ENCODE peak calls at places on chromosomes 13 and 19, in six cellular contexts. Z is H1, K is SK-N-SH, I is GM12878, W is K562, V is HepG2. S is an unnamed sample.

GRCh38 chr19:17346109-17346671 is 8.8 kb downstream of the GTPBP3 start:
- DNase-seq in Z (peak; percentile 98), K (peak; percentile 89), I (peak; percentile 42), W (peak; percentile 87), V (peak; percentile 39), S (no peak)

GRCh38 chr13:110028838-110029621 is 242.6 kb upstream of the IRS2 start:
- DNase-seq in Z (no peak), K (peak; percentile 66), I (no peak), W (no peak), V (no peak), S (no peak)

GRCh38 chr13:52156724-52157251 is 2.6 kb downstream of the NEK3 start:
- DNase-seq in Z (no peak), K (no peak), I (no peak), W (no peak), V (no peak), S (no peak)

GRCh38 chr19:10270180-10270615 is 722 bp upstream of the ICAM1 start:
- DNase-seq in Z (peak; percentile 57), K (peak; percentile 39), I (no peak), W (peak; percentile 48), V (no peak), S (peak; percentile 92)

GRCh38 chr19:18029617-18030338 is 21.8 kb downstream of the ARRDC2 start:
- DNase-seq in Z (no peak), K (peak; percentile 66), I (no peak), W (no peak), V (peak; percentile 79), S (no peak)

GRCh38 chr13:79548886-79549285 is 67.9 kb downstream of the NDFIP2 start:
- DNase-seq in Z (no peak), K (peak; percentile 17), I (no peak), W (no peak), V (no peak), S (no peak)

GRCh38 chr13:88144580-88144979 is 473.4 kb downstream of the SLITRK5 start:
- DNase-seq in Z (no peak), K (no peak), I (no peak), W (no peak), V (no peak), S (no peak)

GRCh38 chr13:24097064-24097463 is 63.5 kb upstream of the SPATA13 start:
- DNase-seq in Z (no peak), K (no peak), I (peak; percentile 16), W (no peak), V (peak; percentile 71), S (peak; percentile 48)

GRCh38 chr19:53094749-53095575 is 8.3 kb downstream of the ZNF160 start:
- DNase-seq in Z (peak; percentile 80), K (peak; percentile 58), I (no peak), W (peak; percentile 18), V (no peak), S (no peak)

GRCh38 chr19:43809762-43810696 is 7.8 kb upstream of the LYPD5 start:
- DNase-seq in Z (no peak), K (peak; percentile 55), I (peak; percentile 24), W (peak; percentile 44), V (peak; percentile 29), S (peak; percentile 22)

GRCh38 chr19:46271488-46272197 is 25.2 kb upstream of the HIF3A start:
- DNase-seq in Z (no peak), K (no peak), I (no peak), W (no peak), V (no peak), S (no peak)

GRCh38 chr13:24865158-24865557 is 101.2 kb downstream of the RNF17 start:
- DNase-seq in Z (no peak), K (no peak), I (no peak), W (no peak), V (no peak), S (no peak)

GRCh38 chr13:75762066-75762937 is 126.2 kb downstream of the LMO7 start:
- DNase-seq in Z (no peak), K (no peak), I (peak; percentile 84), W (no peak), V (peak; percentile 15), S (no peak)

GRCh38 chr19:7188682-7189629 is 105.3 kb downstream of the INSR start:
- DNase-seq in Z (no peak), K (no peak), I (no peak), W (no peak), V (peak; percentile 84), S (peak; percentile 35)

GRCh38 chr19:4547303-4548237 is 7.7 kb upstream of the LRG1 start:
- DNase-seq in Z (no peak), K (peak; percentile 59), I (no peak), W (no peak), V (no peak), S (peak; percentile 72)

GRCh38 chr13:23889598-23890224 is 511 bp upstream of the MIPEP start:
- DNase-seq in Z (no peak), K (peak; percentile 41), I (no peak), W (no peak), V (no peak), S (peak; percentile 15)

GRCh38 chr13:111093136-111093535 is 22.0 kb upstream of the ARHGEF7 start:
- DNase-seq in Z (no peak), K (no peak), I (no peak), W (no peak), V (no peak), S (no peak)

GRCh38 chr13:97261254-97262015 is 39.3 kb downstream of the MBNL2 start:
- DNase-seq in Z (no peak), K (no peak), I (no peak), W (no peak), V (no peak), S (no peak)

GRCh38 chr13:111505175-111505777 is 184.8 kb downstream of the TEX29 start:
- DNase-seq in Z (peak; percentile 77), K (peak; percentile 47), I (no peak), W (peak; percentile 58), V (peak; percentile 12), S (no peak)

GRCh38 chr19:3381701-3382372 is 15.5 kb downstream of the NFIC start:
- DNase-seq in Z (no peak), K (no peak), I (no peak), W (no peak), V (no peak), S (no peak)

GRCh38 chr13:23319915-23320224 is 113.6 kb downstream of the SACS start:
- DNase-seq in Z (no peak), K (no peak), I (no peak), W (no peak), V (no peak), S (no peak)

GRCh38 chr19:40687525-40688016 is 2.9 kb downstream of the NUMBL start:
- DNase-seq in Z (no peak), K (no peak), I (peak; percentile 23), W (peak; percentile 78), V (no peak), S (no peak)

GRCh38 chr13:22187329-22187728 is 516.5 kb downstream of the FGF9 start:
- DNase-seq in Z (no peak), K (no peak), I (no peak), W (no peak), V (no peak), S (no peak)

GRCh38 chr13:43784491-43784890 is 2.3 kb downstream of the ENOX1 start:
- DNase-seq in Z (no peak), K (no peak), I (no peak), W (no peak), V (no peak), S (no peak)

GRCh38 chr13:95267662-95268369 is 33.4 kb downstream of the ABCC4 start:
- DNase-seq in Z (no peak), K (no peak), I (no peak), W (peak; percentile 44), V (peak; percentile 45), S (no peak)

GRCh38 chr19:2609389-2610116 is 92.9 kb downstream of the GNG7 start:
- DNase-seq in Z (no peak), K (no peak), I (peak; percentile 59), W (no peak), V (no peak), S (no peak)

GRCh38 chr13:114049026-114049425 is 75.2 kb upstream of the C13orf46 start:
- DNase-seq in Z (no peak), K (no peak), I (no peak), W (no peak), V (no peak), S (no peak)

GRCh38 chr19:58229255-58229639 is 533 bp downstream of the ZNF544 start:
- DNase-seq in Z (peak; percentile 50), K (peak; percentile 44), I (no peak), W (peak; percentile 55), V (peak; percentile 30), S (no peak)

GRCh38 chr13:43908156-43909126 is 28.7 kb downstream of the LACC1 start:
- DNase-seq in Z (no peak), K (peak; percentile 36), I (no peak), W (no peak), V (peak; percentile 20), S (no peak)

GRCh38 chr19:14320253-14320652 is 61.0 kb upstream of the ADGRE5 start:
- DNase-seq in Z (no peak), K (no peak), I (no peak), W (no peak), V (no peak), S (no peak)

GRCh38 chr19:14315433-14315832 is 65.8 kb upstream of the ADGRE5 start:
- DNase-seq in Z (no peak), K (peak; percentile 62), I (no peak), W (no peak), V (no peak), S (no peak)

GRCh38 chr19:14322889-14323463 is 58.3 kb upstream of the ADGRE5 start:
- DNase-seq in Z (no peak), K (no peak), I (no peak), W (no peak), V (no peak), S (no peak)

GRCh38 chr19:14317157-14317556 is 64.1 kb upstream of the ADGRE5 start:
- DNase-seq in Z (no peak), K (no peak), I (no peak), W (no peak), V (no peak), S (no peak)

GRCh38 chr19:14318873-14319272 is 62.4 kb upstream of the ADGRE5 start:
- DNase-seq in Z (peak; percentile 80), K (peak; percentile 64), I (no peak), W (peak; percentile 77), V (no peak), S (no peak)
- TF ChIP-seq GABPA in Z (no peak), K (no peak), I (no peak), W (no peak), V (no peak), S (no peak)

DNA sequence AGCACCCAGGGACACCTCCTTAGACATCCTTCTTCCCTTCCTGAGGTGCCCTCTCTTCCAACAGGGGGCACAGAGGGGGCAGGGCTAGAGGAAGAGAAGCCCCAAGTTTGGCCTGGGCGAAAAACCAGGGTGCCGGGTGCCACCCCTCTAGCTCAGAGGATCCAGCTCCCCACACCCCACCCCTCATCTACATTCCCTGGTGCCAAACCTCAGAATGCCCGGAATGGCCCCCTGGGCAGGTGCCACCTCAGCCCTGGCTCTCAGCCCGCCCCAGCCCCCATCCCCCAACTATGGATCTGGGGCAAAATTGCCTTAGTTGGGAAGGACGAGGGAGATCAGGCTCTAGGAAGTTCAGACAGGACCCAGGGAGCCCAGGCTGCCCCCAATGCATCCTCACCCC is 2.0 kb downstream of the CNN1 start:
- DNase-seq in Z (no peak), K (no peak), I (no peak), W (no peak), V (no peak), S (no peak)
- H3K27ac ChIP-seq in Z (no peak overlapping the region), K (no peak overlapping the region), I (no peak overlapping the region), W (no peak overlapping the region), V (no peak overlapping the region), S (no peak overlapping the region)

GRCh38 chr19:30406220-30406944 is 34.2 kb downstream of the ZNF536 start:
- DNase-seq in Z (peak; percentile 47), K (peak; percentile 56), I (no peak), W (peak; percentile 15), V (peak; percentile 10), S (peak; percentile 5)
- TF ChIP-seq CTCF in Z (peak; percentile 59), K (no peak), I (peak; percentile 29), W (peak; percentile 36), V (peak; percentile 65), S (no peak)

GRCh38 chr19:48991823-48992570 is 1.1 kb downstream of the GYS1 start:
- DNase-seq in Z (no peak), K (peak; percentile 59), I (no peak), W (peak; percentile 56), V (no peak), S (peak; percentile 51)
- TF ChIP-seq GABPA in Z (no peak), K (no peak), I (no peak), W (no peak), V (no peak), S (no peak)